ENCODE peak calls at places on chromosomes 16 and 17, in seven cellular contexts. One of them, this sample, is unnamed.
A peak's percentile ranks its signal among the peaks of the same experiment; 100 is the strongest.

GRCh38 chr16:64880994-64881393 is 240.9 kb downstream of the CDH11 start:
- DNase-seq in heart left ventricle: no peak
- DNase-seq in ACHN: no peak
- DNase-seq in NCI-H524: no peak
- DNase-seq in NCI-H774: no peak
- DNase-seq in CD8-positive, alpha-beta memory T cell: no peak
- DNase-seq in HT1080: no peak
- DNase-seq in this sample: no peak

GRCh38 chr17:77315551-77316190 is 174.9 kb downstream of the SEC14L1 start:
- DNase-seq in CD8-positive, alpha-beta memory T cell: no peak
- DNase-seq in HT1080: peak; percentile 57
- DNase-seq in NCI-H774: no peak
- DNase-seq in heart left ventricle: no peak
- DNase-seq in ACHN: peak; percentile 18
- DNase-seq in NCI-H524: no peak
- DNase-seq in this sample: no peak

GRCh38 chr17:55086635-55087058 is 118.1 kb downstream of the STXBP4 start:
- DNase-seq in NCI-H774: peak; percentile 14
- DNase-seq in NCI-H524: no peak
- DNase-seq in HT1080: peak; percentile 87
- DNase-seq in heart left ventricle: no peak
- DNase-seq in ACHN: peak; percentile 44
- DNase-seq in CD8-positive, alpha-beta memory T cell: no peak
- DNase-seq in this sample: peak; percentile 90

GRCh38 chr17:72365857-72366415 is 245.1 kb downstream of the SOX9 start:
- DNase-seq in ACHN: no peak
- DNase-seq in NCI-H524: no peak
- DNase-seq in HT1080: no peak
- DNase-seq in NCI-H774: no peak
- DNase-seq in heart left ventricle: no peak
- DNase-seq in CD8-positive, alpha-beta memory T cell: no peak
- DNase-seq in this sample: no peak

GRCh38 chr16:72123426-72123825 is 29.8 kb downstream of the DHX38 start:
- DNase-seq in NCI-H524: no peak
- DNase-seq in CD8-positive, alpha-beta memory T cell: no peak
- DNase-seq in ACHN: no peak
- DNase-seq in HT1080: no peak
- DNase-seq in NCI-H774: no peak
- DNase-seq in heart left ventricle: no peak
- DNase-seq in this sample: no peak

GRCh38 chr16:60788631-60789030 is 1247.6 kb downstream of the CDH8 start:
- DNase-seq in HT1080: no peak
- DNase-seq in ACHN: no peak
- DNase-seq in heart left ventricle: no peak
- DNase-seq in NCI-H524: no peak
- DNase-seq in NCI-H774: no peak
- DNase-seq in CD8-positive, alpha-beta memory T cell: no peak
- DNase-seq in this sample: no peak

GRCh38 chr17:42706732-42707131 is 24.4 kb downstream of the CNTNAP1 start:
- DNase-seq in ACHN: no peak
- DNase-seq in HT1080: no peak
- DNase-seq in CD8-positive, alpha-beta memory T cell: peak; percentile 38
- DNase-seq in NCI-H524: no peak
- DNase-seq in heart left ventricle: no peak
- DNase-seq in NCI-H774: no peak
- DNase-seq in this sample: no peak

GRCh38 chr16:19771796-19772195 is 53.7 kb downstream of the IQCK start:
- DNase-seq in NCI-H774: no peak
- DNase-seq in NCI-H524: peak; percentile 97
- DNase-seq in CD8-positive, alpha-beta memory T cell: no peak
- DNase-seq in HT1080: no peak
- DNase-seq in ACHN: no peak
- DNase-seq in heart left ventricle: no peak
- DNase-seq in this sample: no peak

GRCh38 chr16:31435341-31436220 is 7.0 kb downstream of the ZNF843 start:
- DNase-seq in NCI-H524: no peak
- DNase-seq in heart left ventricle: no peak
- DNase-seq in ACHN: no peak
- DNase-seq in HT1080: no peak
- DNase-seq in NCI-H774: no peak
- DNase-seq in CD8-positive, alpha-beta memory T cell: no peak
- DNase-seq in this sample: no peak

GRCh38 chr17:69505740-69506139 is 91.2 kb downstream of the MAP2K6 start:
- DNase-seq in HT1080: no peak
- DNase-seq in ACHN: no peak
- DNase-seq in heart left ventricle: no peak
- DNase-seq in NCI-H524: no peak
- DNase-seq in NCI-H774: no peak
- DNase-seq in CD8-positive, alpha-beta memory T cell: no peak
- DNase-seq in this sample: no peak

GRCh38 chr17:68085751-68086445 is 50.4 kb downstream of the KPNA2 start:
- DNase-seq in heart left ventricle: no peak
- DNase-seq in ACHN: no peak
- DNase-seq in CD8-positive, alpha-beta memory T cell: no peak
- DNase-seq in NCI-H774: no peak
- DNase-seq in HT1080: no peak
- DNase-seq in NCI-H524: no peak
- DNase-seq in this sample: peak; percentile 73

GRCh38 chr17:8698142-8699050 is 46.2 kb downstream of the CCDC42 start:
- DNase-seq in heart left ventricle: peak; percentile 74
- DNase-seq in HT1080: no peak
- DNase-seq in ACHN: no peak
- DNase-seq in CD8-positive, alpha-beta memory T cell: no peak
- DNase-seq in NCI-H774: no peak
- DNase-seq in NCI-H524: peak; percentile 66
- DNase-seq in this sample: peak; percentile 37

GRCh38 chr17:2157081-2157480 is 102.2 kb downstream of the HIC1 start:
- DNase-seq in heart left ventricle: no peak
- DNase-seq in NCI-H524: no peak
- DNase-seq in ACHN: no peak
- DNase-seq in HT1080: peak; percentile 11
- DNase-seq in CD8-positive, alpha-beta memory T cell: no peak
- DNase-seq in NCI-H774: no peak
- DNase-seq in this sample: peak; percentile 62

GRCh38 chr17:61591930-61592329 is 911 bp upstream of the NACA2 start:
- DNase-seq in CD8-positive, alpha-beta memory T cell: no peak
- DNase-seq in NCI-H524: no peak
- DNase-seq in HT1080: no peak
- DNase-seq in heart left ventricle: no peak
- DNase-seq in NCI-H774: no peak
- DNase-seq in ACHN: no peak
- DNase-seq in this sample: no peak

GRCh38 chr16:22381392-22381791 is 7.0 kb upstream of the CDR2 start:
- DNase-seq in heart left ventricle: no peak
- DNase-seq in NCI-H524: no peak
- DNase-seq in NCI-H774: no peak
- DNase-seq in ACHN: no peak
- DNase-seq in HT1080: no peak
- DNase-seq in CD8-positive, alpha-beta memory T cell: no peak
- DNase-seq in this sample: no peak

GRCh38 chr16:907819-908218 is 63.0 kb downstream of the LMF1 start:
- DNase-seq in ACHN: no peak
- DNase-seq in NCI-H774: no peak
- DNase-seq in CD8-positive, alpha-beta memory T cell: no peak
- DNase-seq in NCI-H524: no peak
- DNase-seq in HT1080: no peak
- DNase-seq in heart left ventricle: no peak
- DNase-seq in this sample: no peak

GRCh38 chr16:14527411-14528044 is 102.5 kb downstream of the PARN start:
- DNase-seq in ACHN: no peak
- DNase-seq in heart left ventricle: no peak
- DNase-seq in HT1080: no peak
- DNase-seq in NCI-H774: no peak
- DNase-seq in NCI-H524: no peak
- DNase-seq in CD8-positive, alpha-beta memory T cell: no peak
- DNase-seq in this sample: peak; percentile 1

GRCh38 chr17:7686221-7687071 is 844 bp downstream of the TP53 start:
- DNase-seq in NCI-H774: peak; percentile 63
- DNase-seq in ACHN: peak; percentile 85
- DNase-seq in HT1080: no peak
- DNase-seq in CD8-positive, alpha-beta memory T cell: peak; percentile 71
- DNase-seq in NCI-H524: peak; percentile 73
- DNase-seq in heart left ventricle: peak; percentile 82
- DNase-seq in this sample: peak; percentile 96

GRCh38 chr17:69084911-69085310 is 24.2 kb upstream of the ABCA9 start:
- DNase-seq in ACHN: no peak
- DNase-seq in heart left ventricle: no peak
- DNase-seq in NCI-H774: peak; percentile 6
- DNase-seq in CD8-positive, alpha-beta memory T cell: no peak
- DNase-seq in NCI-H524: peak; percentile 4
- DNase-seq in HT1080: peak; percentile 7
- DNase-seq in this sample: no peak

GRCh38 chr16:2987854-2988253 is 7.6 kb upstream of the PKMYT1 start:
- DNase-seq in NCI-H524: peak; percentile 92
- DNase-seq in HT1080: no peak
- DNase-seq in heart left ventricle: no peak
- DNase-seq in CD8-positive, alpha-beta memory T cell: no peak
- DNase-seq in NCI-H774: no peak
- DNase-seq in ACHN: no peak
- DNase-seq in this sample: no peak

GRCh38 chr16:15604460-15605390 is 38.2 kb downstream of the MARF1 start:
- DNase-seq in HT1080: no peak
- DNase-seq in NCI-H774: no peak
- DNase-seq in NCI-H524: no peak
- DNase-seq in CD8-positive, alpha-beta memory T cell: no peak
- DNase-seq in ACHN: no peak
- DNase-seq in heart left ventricle: no peak
- DNase-seq in this sample: no peak

GRCh38 chr16:47481698-47482374 is 20.7 kb downstream of the PHKB start:
- DNase-seq in NCI-H774: no peak
- DNase-seq in ACHN: no peak
- DNase-seq in HT1080: no peak
- DNase-seq in heart left ventricle: no peak
- DNase-seq in NCI-H524: no peak
- DNase-seq in CD8-positive, alpha-beta memory T cell: no peak
- DNase-seq in this sample: no peak

GRCh38 chr17:75594499-75595283 is 7.1 kb downstream of the MYO15B start:
- DNase-seq in ACHN: no peak
- DNase-seq in NCI-H524: peak; percentile 59
- DNase-seq in NCI-H774: no peak
- DNase-seq in heart left ventricle: no peak
- DNase-seq in CD8-positive, alpha-beta memory T cell: no peak
- DNase-seq in HT1080: no peak
- DNase-seq in this sample: no peak

GRCh38 chr17:78818932-78819331 is 21.7 kb downstream of the USP36 start:
- DNase-seq in HT1080: no peak
- DNase-seq in NCI-H524: no peak
- DNase-seq in CD8-positive, alpha-beta memory T cell: peak; percentile 54
- DNase-seq in ACHN: no peak
- DNase-seq in NCI-H774: no peak
- DNase-seq in heart left ventricle: no peak
- DNase-seq in this sample: peak; percentile 91

GRCh38 chr17:65085397-65085796 is 28.9 kb upstream of the GNA13 start:
- DNase-seq in CD8-positive, alpha-beta memory T cell: no peak
- DNase-seq in ACHN: no peak
- DNase-seq in heart left ventricle: no peak
- DNase-seq in HT1080: no peak
- DNase-seq in NCI-H774: no peak
- DNase-seq in NCI-H524: peak; percentile 55
- DNase-seq in this sample: no peak

GRCh38 chr17:43151880-43152456 is 19.0 kb upstream of the NBR1 start:
- DNase-seq in HT1080: no peak
- DNase-seq in NCI-H524: no peak
- DNase-seq in heart left ventricle: no peak
- DNase-seq in ACHN: no peak
- DNase-seq in CD8-positive, alpha-beta memory T cell: no peak
- DNase-seq in NCI-H774: no peak
- DNase-seq in this sample: no peak

GRCh38 chr16:64469906-64470702 is 651.8 kb downstream of the CDH11 start:
- DNase-seq in heart left ventricle: peak; percentile 39
- DNase-seq in NCI-H774: no peak
- DNase-seq in ACHN: no peak
- DNase-seq in CD8-positive, alpha-beta memory T cell: no peak
- DNase-seq in HT1080: no peak
- DNase-seq in NCI-H524: peak; percentile 55
- DNase-seq in this sample: no peak

GRCh38 chr16:71698491-71698890 is 26.0 kb downstream of the PHLPP2 start:
- DNase-seq in HT1080: no peak
- DNase-seq in NCI-H774: no peak
- DNase-seq in CD8-positive, alpha-beta memory T cell: no peak
- DNase-seq in NCI-H524: peak; percentile 26
- DNase-seq in ACHN: no peak
- DNase-seq in heart left ventricle: no peak
- DNase-seq in this sample: no peak

GRCh38 chr16:4016648-4017047 is 99.6 kb downstream of the ADCY9 start:
- DNase-seq in NCI-H524: no peak
- DNase-seq in HT1080: no peak
- DNase-seq in ACHN: no peak
- DNase-seq in NCI-H774: no peak
- DNase-seq in CD8-positive, alpha-beta memory T cell: peak; percentile 6
- DNase-seq in heart left ventricle: no peak
- DNase-seq in this sample: peak; percentile 56

GRCh38 chr17:67221062-67221998 is 23.7 kb downstream of the HELZ start:
- DNase-seq in HT1080: peak; percentile 45
- DNase-seq in NCI-H524: peak; percentile 86
- DNase-seq in CD8-positive, alpha-beta memory T cell: peak; percentile 18
- DNase-seq in ACHN: peak; percentile 72
- DNase-seq in NCI-H774: no peak
- DNase-seq in heart left ventricle: no peak
- DNase-seq in this sample: no peak

GRCh38 chr16:704552-705380 is 835 bp downstream of the FBXL16 start:
- DNase-seq in heart left ventricle: no peak
- DNase-seq in NCI-H774: no peak
- DNase-seq in HT1080: no peak
- DNase-seq in ACHN: no peak
- DNase-seq in NCI-H524: peak; percentile 35
- DNase-seq in CD8-positive, alpha-beta memory T cell: no peak
- DNase-seq in this sample: no peak

GRCh38 chr16:64240586-64240985 is 881.3 kb downstream of the CDH11 start:
- DNase-seq in HT1080: peak; percentile 23
- DNase-seq in NCI-H524: no peak
- DNase-seq in heart left ventricle: no peak
- DNase-seq in NCI-H774: no peak
- DNase-seq in CD8-positive, alpha-beta memory T cell: no peak
- DNase-seq in ACHN: peak; percentile 23
- DNase-seq in this sample: no peak

GRCh38 chr17:260031-260791 is 78.8 kb upstream of the DOC2B start:
- DNase-seq in CD8-positive, alpha-beta memory T cell: no peak
- DNase-seq in ACHN: no peak
- DNase-seq in NCI-H774: no peak
- DNase-seq in NCI-H524: no peak
- DNase-seq in heart left ventricle: peak; percentile 10
- DNase-seq in HT1080: no peak
- DNase-seq in this sample: no peak

GRCh38 chr16:1193143-1193824 is 31.8 kb downstream of the TPSG1 start:
- DNase-seq in NCI-H524: peak; percentile 72
- DNase-seq in NCI-H774: peak; percentile 1
- DNase-seq in ACHN: no peak
- DNase-seq in heart left ventricle: no peak
- DNase-seq in HT1080: no peak
- DNase-seq in CD8-positive, alpha-beta memory T cell: no peak
- DNase-seq in this sample: no peak

GRCh38 chr17:65518256-65518655 is 43.2 kb downstream of the AXIN2 start:
- DNase-seq in CD8-positive, alpha-beta memory T cell: no peak
- DNase-seq in HT1080: no peak
- DNase-seq in NCI-H524: no peak
- DNase-seq in heart left ventricle: no peak
- DNase-seq in NCI-H774: no peak
- DNase-seq in ACHN: no peak
- DNase-seq in this sample: no peak

GRCh38 chr17:46979023-46979870 is at the start of gene RPRML:
- DNase-seq in NCI-H774: peak; percentile 26
- DNase-seq in NCI-H524: peak; percentile 74
- DNase-seq in ACHN: peak; percentile 50
- DNase-seq in CD8-positive, alpha-beta memory T cell: no peak
- DNase-seq in HT1080: no peak
- DNase-seq in heart left ventricle: peak; percentile 46
- DNase-seq in this sample: peak; percentile 39

GRCh38 chr16:15592324-15592723 is 50.6 kb downstream of the MARF1 start:
- DNase-seq in NCI-H774: no peak
- DNase-seq in HT1080: no peak
- DNase-seq in CD8-positive, alpha-beta memory T cell: peak; percentile 5
- DNase-seq in ACHN: no peak
- DNase-seq in NCI-H524: no peak
- DNase-seq in heart left ventricle: no peak
- DNase-seq in this sample: no peak

GRCh38 chr16:31874354-31875111 is 926 bp downstream of the ZNF267 start:
- DNase-seq in HT1080: peak; percentile 24
- DNase-seq in CD8-positive, alpha-beta memory T cell: peak; percentile 24
- DNase-seq in NCI-H524: peak; percentile 47
- DNase-seq in heart left ventricle: no peak
- DNase-seq in ACHN: peak; percentile 59
- DNase-seq in NCI-H774: peak; percentile 3
- DNase-seq in this sample: peak; percentile 63